ENCODE peak calls at places on chromosome 12, in ten cellular contexts. J is stimulated activated CD4-positive, alpha-beta T cell treated with anti-CD3 and anti-CD28 coated beads, Interleukin-1b, Interleukin-23, amount 100 ng/mL, for 48 hours; P is AG20443; H is dermis microvascular lymphatic vessel endothelial cell; K is hippocampal formation; O is HTR-8/SVneo; I is CD8-positive, alpha-beta memory T cell; B is hepatocyte; R is H9; T is effector CD4-positive, alpha-beta T cell. Z is an unnamed sample.

GRCh38 chr12:93378373-93379310 is 917 bp downstream of the NUDT4 start:
- DNase-seq in J (peak), P (peak), H (no peak), K (peak), O (peak), I (peak), B (peak), R (peak), T (peak), Z (peak)

GRCh38 chr12:94558612-94559011 is 91.7 kb downstream of the TMCC3 start:
- DNase-seq in J (no peak), P (no peak), H (no peak), K (no peak), O (no peak), I (no peak), B (no peak), R (peak), T (no peak), Z (no peak)

GRCh38 chr12:121513464-121514183 is 67.2 kb downstream of the KDM2B start:
- DNase-seq in J (peak), P (peak), H (no peak), K (no peak), O (peak), I (no peak), B (peak), R (peak), T (no peak), Z (peak)

GRCh38 chr12:128800606-128801005 is 23.2 kb downstream of the SLC15A4 start:
- DNase-seq in J (no peak), P (no peak), H (no peak), K (no peak), O (no peak), I (no peak), B (no peak), R (no peak), T (no peak), Z (no peak)

GRCh38 chr12:96236221-96236822 is 42.1 kb downstream of the ELK3 start:
- DNase-seq in J (peak), P (peak), H (no peak), K (no peak), O (no peak), I (peak), B (no peak), R (no peak), T (peak), Z (no peak)

GRCh38 chr12:116969615-116970575 is 59.1 kb downstream of the FBXW8 start:
- DNase-seq in J (no peak), P (peak), H (no peak), K (no peak), O (no peak), I (no peak), B (no peak), R (no peak), T (no peak), Z (no peak)

GRCh38 chr12:110224379-110225304 is 56.4 kb upstream of the ATP2A2 start:
- DNase-seq in J (no peak), P (peak), H (peak), K (peak), O (peak), I (no peak), B (peak), R (no peak), T (no peak), Z (peak)

GRCh38 chr12:45660330-45660729 is 69.2 kb upstream of the ARID2 start:
- DNase-seq in J (no peak), P (peak), H (no peak), K (no peak), O (peak), I (no peak), B (no peak), R (no peak), T (no peak), Z (peak)

GRCh38 chr12:54996235-54996634 is 11.7 kb upstream of the TESPA1 start:
- DNase-seq in J (no peak), P (no peak), H (no peak), K (no peak), O (no peak), I (no peak), B (no peak), R (no peak), T (no peak), Z (no peak)

GRCh38 chr12:6551496-6552139 is 4.2 kb downstream of the IFFO1 start:
- DNase-seq in J (no peak), P (peak), H (no peak), K (no peak), O (no peak), I (no peak), B (no peak), R (no peak), T (no peak), Z (no peak)

GRCh38 chr12:8629486-8630033 is 16.9 kb upstream of the AICDA start:
- DNase-seq in J (no peak), P (peak), H (no peak), K (no peak), O (no peak), I (no peak), B (no peak), R (no peak), T (no peak), Z (no peak)

GRCh38 chr12:131273291-131273845 is 319.7 kb downstream of the ADGRD1 start:
- DNase-seq in J (no peak), P (no peak), H (no peak), K (no peak), O (no peak), I (no peak), B (no peak), R (no peak), T (no peak), Z (no peak)